ENCODE peak calls at places on chromosomes 11 and 22, in ten cellular contexts. One of them, this sample, is unnamed.

GRCh38 chr11:77082838-77083552 is 16.2 kb downstream of the CAPN5 start:
- DNase-seq in stimulated activated CD4-positive, alpha-beta T cell treated with anti-CD3 and anti-CD28 coated beads, Interleukin-4, amount 100 ng/mL, for 48 hours: peak; percentile 28
- DNase-seq in choroid plexus epithelial cell: peak; percentile 79
- DNase-seq in ureter: peak; percentile 78
- DNase-seq in ELF-1: peak; percentile 59
- DNase-seq in endodermal cell: no peak
- DNase-seq in activated CD8-positive, alpha-beta T cell treated with anti-CD3 and anti-CD28 coated beads for 36 hours: peak; percentile 77
- DNase-seq in PC-3: no peak
- DNase-seq in A549: no peak
- DNase-seq in AG08395: peak; percentile 72
- DNase-seq in this sample: no peak

GRCh38 chr11:110160016-110160415 is 66.8 kb downstream of the ZC3H12C start:
- DNase-seq in stimulated activated CD4-positive, alpha-beta T cell treated with anti-CD3 and anti-CD28 coated beads, Interleukin-4, amount 100 ng/mL, for 48 hours: no peak
- DNase-seq in choroid plexus epithelial cell: peak; percentile 51
- DNase-seq in ureter: no peak
- DNase-seq in ELF-1: no peak
- DNase-seq in endodermal cell: no peak
- DNase-seq in activated CD8-positive, alpha-beta T cell treated with anti-CD3 and anti-CD28 coated beads for 36 hours: no peak
- DNase-seq in PC-3: peak; percentile 37
- DNase-seq in A549: no peak
- DNase-seq in AG08395: no peak
- DNase-seq in this sample: no peak

GRCh38 chr22:38570841-38571364 is 920 bp upstream of the DMC1 start:
- DNase-seq in stimulated activated CD4-positive, alpha-beta T cell treated with anti-CD3 and anti-CD28 coated beads, Interleukin-4, amount 100 ng/mL, for 48 hours: peak; percentile 16
- DNase-seq in choroid plexus epithelial cell: peak; percentile 36
- DNase-seq in ureter: peak; percentile 55
- DNase-seq in ELF-1: no peak
- DNase-seq in endodermal cell: peak; percentile 79
- DNase-seq in activated CD8-positive, alpha-beta T cell treated with anti-CD3 and anti-CD28 coated beads for 36 hours: peak; percentile 60
- DNase-seq in PC-3: peak; percentile 35
- DNase-seq in A549: peak; percentile 28
- DNase-seq in AG08395: peak; percentile 32
- DNase-seq in this sample: no peak

GRCh38 chr11:78651923-78652602 is 77.4 kb upstream of the NARS2 start:
- DNase-seq in stimulated activated CD4-positive, alpha-beta T cell treated with anti-CD3 and anti-CD28 coated beads, Interleukin-4, amount 100 ng/mL, for 48 hours: peak; percentile 58
- DNase-seq in choroid plexus epithelial cell: no peak
- DNase-seq in ureter: no peak
- DNase-seq in ELF-1: no peak
- DNase-seq in endodermal cell: peak; percentile 28
- DNase-seq in activated CD8-positive, alpha-beta T cell treated with anti-CD3 and anti-CD28 coated beads for 36 hours: peak; percentile 78
- DNase-seq in PC-3: no peak
- DNase-seq in A549: no peak
- DNase-seq in AG08395: no peak
- DNase-seq in this sample: no peak

GRCh38 chr22:27867114-27867957 is 51.7 kb downstream of the PITPNB start:
- DNase-seq in stimulated activated CD4-positive, alpha-beta T cell treated with anti-CD3 and anti-CD28 coated beads, Interleukin-4, amount 100 ng/mL, for 48 hours: no peak
- DNase-seq in choroid plexus epithelial cell: peak; percentile 74
- DNase-seq in ureter: no peak
- DNase-seq in ELF-1: no peak
- DNase-seq in endodermal cell: no peak
- DNase-seq in activated CD8-positive, alpha-beta T cell treated with anti-CD3 and anti-CD28 coated beads for 36 hours: peak; percentile 64
- DNase-seq in PC-3: no peak
- DNase-seq in A549: peak; percentile 31
- DNase-seq in AG08395: no peak
- DNase-seq in this sample: no peak

GRCh38 chr11:111982019-111982464 is 43.2 kb upstream of the DLAT start:
- DNase-seq in stimulated activated CD4-positive, alpha-beta T cell treated with anti-CD3 and anti-CD28 coated beads, Interleukin-4, amount 100 ng/mL, for 48 hours: peak; percentile 48
- DNase-seq in choroid plexus epithelial cell: peak; percentile 79
- DNase-seq in ureter: peak; percentile 82
- DNase-seq in ELF-1: peak; percentile 77
- DNase-seq in endodermal cell: peak; percentile 95
- DNase-seq in activated CD8-positive, alpha-beta T cell treated with anti-CD3 and anti-CD28 coated beads for 36 hours: peak; percentile 81
- DNase-seq in PC-3: peak; percentile 84
- DNase-seq in A549: peak; percentile 48
- DNase-seq in AG08395: peak; percentile 33
- DNase-seq in this sample: no peak

GRCh38 chr11:47389577-47390072 is 11.3 kb upstream of the SPI1 start:
- DNase-seq in stimulated activated CD4-positive, alpha-beta T cell treated with anti-CD3 and anti-CD28 coated beads, Interleukin-4, amount 100 ng/mL, for 48 hours: no peak
- DNase-seq in choroid plexus epithelial cell: no peak
- DNase-seq in ureter: no peak
- DNase-seq in ELF-1: no peak
- DNase-seq in endodermal cell: no peak
- DNase-seq in activated CD8-positive, alpha-beta T cell treated with anti-CD3 and anti-CD28 coated beads for 36 hours: no peak
- DNase-seq in PC-3: no peak
- DNase-seq in A549: no peak
- DNase-seq in AG08395: no peak
- DNase-seq in this sample: no peak

GRCh38 chr11:106152013-106152412 is 74.6 kb downstream of the AASDHPPT start:
- DNase-seq in stimulated activated CD4-positive, alpha-beta T cell treated with anti-CD3 and anti-CD28 coated beads, Interleukin-4, amount 100 ng/mL, for 48 hours: no peak
- DNase-seq in choroid plexus epithelial cell: peak; percentile 42
- DNase-seq in ureter: no peak
- DNase-seq in ELF-1: no peak
- DNase-seq in endodermal cell: peak; percentile 49
- DNase-seq in activated CD8-positive, alpha-beta T cell treated with anti-CD3 and anti-CD28 coated beads for 36 hours: no peak
- DNase-seq in PC-3: peak; percentile 58
- DNase-seq in A549: no peak
- DNase-seq in AG08395: no peak
- DNase-seq in this sample: no peak

GRCh38 chr22:17155941-17156340 is 3.1 kb downstream of the HDHD5 start:
- DNase-seq in stimulated activated CD4-positive, alpha-beta T cell treated with anti-CD3 and anti-CD28 coated beads, Interleukin-4, amount 100 ng/mL, for 48 hours: no peak
- DNase-seq in choroid plexus epithelial cell: no peak
- DNase-seq in ureter: no peak
- DNase-seq in ELF-1: no peak
- DNase-seq in endodermal cell: no peak
- DNase-seq in activated CD8-positive, alpha-beta T cell treated with anti-CD3 and anti-CD28 coated beads for 36 hours: no peak
- DNase-seq in PC-3: no peak
- DNase-seq in A549: no peak
- DNase-seq in AG08395: no peak
- DNase-seq in this sample: no peak

GRCh38 chr11:86743223-86744118 is 56.9 kb upstream of the PRSS23 start:
- DNase-seq in stimulated activated CD4-positive, alpha-beta T cell treated with anti-CD3 and anti-CD28 coated beads, Interleukin-4, amount 100 ng/mL, for 48 hours: peak; percentile 47
- DNase-seq in choroid plexus epithelial cell: peak; percentile 96
- DNase-seq in ureter: peak; percentile 56
- DNase-seq in ELF-1: peak; percentile 48
- DNase-seq in endodermal cell: no peak
- DNase-seq in activated CD8-positive, alpha-beta T cell treated with anti-CD3 and anti-CD28 coated beads for 36 hours: peak; percentile 63
- DNase-seq in PC-3: peak; percentile 95
- DNase-seq in A549: peak; percentile 94
- DNase-seq in AG08395: peak; percentile 84
- DNase-seq in this sample: peak; percentile 89

GRCh38 chr11:62504158-62504973 is 42.2 kb downstream of the AHNAK start:
- DNase-seq in stimulated activated CD4-positive, alpha-beta T cell treated with anti-CD3 and anti-CD28 coated beads, Interleukin-4, amount 100 ng/mL, for 48 hours: no peak
- DNase-seq in choroid plexus epithelial cell: no peak
- DNase-seq in ureter: no peak
- DNase-seq in ELF-1: peak; percentile 79
- DNase-seq in endodermal cell: peak; percentile 72
- DNase-seq in activated CD8-positive, alpha-beta T cell treated with anti-CD3 and anti-CD28 coated beads for 36 hours: no peak
- DNase-seq in PC-3: no peak
- DNase-seq in A549: no peak
- DNase-seq in AG08395: no peak
- DNase-seq in this sample: no peak

GRCh38 chr22:36935694-36936093 is 22.3 kb downstream of the CSF2RB start:
- DNase-seq in stimulated activated CD4-positive, alpha-beta T cell treated with anti-CD3 and anti-CD28 coated beads, Interleukin-4, amount 100 ng/mL, for 48 hours: no peak
- DNase-seq in choroid plexus epithelial cell: no peak
- DNase-seq in ureter: no peak
- DNase-seq in ELF-1: no peak
- DNase-seq in endodermal cell: no peak
- DNase-seq in activated CD8-positive, alpha-beta T cell treated with anti-CD3 and anti-CD28 coated beads for 36 hours: no peak
- DNase-seq in PC-3: no peak
- DNase-seq in A549: no peak
- DNase-seq in AG08395: no peak
- DNase-seq in this sample: no peak

GRCh38 chr11:16278273-16278672 is 78.1 kb downstream of the SOX6 start:
- DNase-seq in stimulated activated CD4-positive, alpha-beta T cell treated with anti-CD3 and anti-CD28 coated beads, Interleukin-4, amount 100 ng/mL, for 48 hours: no peak
- DNase-seq in choroid plexus epithelial cell: no peak
- DNase-seq in ureter: no peak
- DNase-seq in ELF-1: no peak
- DNase-seq in endodermal cell: no peak
- DNase-seq in activated CD8-positive, alpha-beta T cell treated with anti-CD3 and anti-CD28 coated beads for 36 hours: no peak
- DNase-seq in PC-3: no peak
- DNase-seq in A549: no peak
- DNase-seq in AG08395: no peak
- DNase-seq in this sample: no peak

GRCh38 chr11:36452231-36452630 is 57.8 kb downstream of the TRAF6 start:
- DNase-seq in stimulated activated CD4-positive, alpha-beta T cell treated with anti-CD3 and anti-CD28 coated beads, Interleukin-4, amount 100 ng/mL, for 48 hours: no peak
- DNase-seq in choroid plexus epithelial cell: no peak
- DNase-seq in ureter: no peak
- DNase-seq in ELF-1: no peak
- DNase-seq in endodermal cell: no peak
- DNase-seq in activated CD8-positive, alpha-beta T cell treated with anti-CD3 and anti-CD28 coated beads for 36 hours: peak; percentile 49
- DNase-seq in PC-3: no peak
- DNase-seq in A549: no peak
- DNase-seq in AG08395: peak; percentile 40
- DNase-seq in this sample: no peak

GRCh38 chr11:11620251-11620965 is 1.4 kb downstream of the GALNT18 start:
- DNase-seq in stimulated activated CD4-positive, alpha-beta T cell treated with anti-CD3 and anti-CD28 coated beads, Interleukin-4, amount 100 ng/mL, for 48 hours: no peak
- DNase-seq in choroid plexus epithelial cell: no peak
- DNase-seq in ureter: peak; percentile 62
- DNase-seq in ELF-1: peak; percentile 68
- DNase-seq in endodermal cell: peak; percentile 86
- DNase-seq in activated CD8-positive, alpha-beta T cell treated with anti-CD3 and anti-CD28 coated beads for 36 hours: peak; percentile 20
- DNase-seq in PC-3: peak; percentile 60
- DNase-seq in A549: peak; percentile 58
- DNase-seq in AG08395: peak; percentile 7
- DNase-seq in this sample: no peak

GRCh38 chr11:113550179-113550578 is 75.0 kb upstream of the DRD2 start:
- DNase-seq in stimulated activated CD4-positive, alpha-beta T cell treated with anti-CD3 and anti-CD28 coated beads, Interleukin-4, amount 100 ng/mL, for 48 hours: no peak
- DNase-seq in choroid plexus epithelial cell: no peak
- DNase-seq in ureter: no peak
- DNase-seq in ELF-1: peak; percentile 85
- DNase-seq in endodermal cell: peak; percentile 37
- DNase-seq in activated CD8-positive, alpha-beta T cell treated with anti-CD3 and anti-CD28 coated beads for 36 hours: no peak
- DNase-seq in PC-3: no peak
- DNase-seq in A549: no peak
- DNase-seq in AG08395: no peak
- DNase-seq in this sample: no peak

GRCh38 chr22:32005453-32005852 is 37.6 kb upstream of the SLC5A1 start:
- DNase-seq in stimulated activated CD4-positive, alpha-beta T cell treated with anti-CD3 and anti-CD28 coated beads, Interleukin-4, amount 100 ng/mL, for 48 hours: no peak
- DNase-seq in choroid plexus epithelial cell: peak; percentile 60
- DNase-seq in ureter: no peak
- DNase-seq in ELF-1: peak; percentile 10
- DNase-seq in endodermal cell: no peak
- DNase-seq in activated CD8-positive, alpha-beta T cell treated with anti-CD3 and anti-CD28 coated beads for 36 hours: no peak
- DNase-seq in PC-3: peak; percentile 66
- DNase-seq in A549: peak; percentile 40
- DNase-seq in AG08395: peak; percentile 15
- DNase-seq in this sample: no peak

GRCh38 chr11:23021287-23021863 is 161.1 kb upstream of the CCDC179 start:
- DNase-seq in stimulated activated CD4-positive, alpha-beta T cell treated with anti-CD3 and anti-CD28 coated beads, Interleukin-4, amount 100 ng/mL, for 48 hours: no peak
- DNase-seq in choroid plexus epithelial cell: peak; percentile 66
- DNase-seq in ureter: no peak
- DNase-seq in ELF-1: peak; percentile 52
- DNase-seq in endodermal cell: peak; percentile 67
- DNase-seq in activated CD8-positive, alpha-beta T cell treated with anti-CD3 and anti-CD28 coated beads for 36 hours: peak; percentile 13
- DNase-seq in PC-3: peak; percentile 56
- DNase-seq in A549: peak; percentile 12
- DNase-seq in AG08395: peak; percentile 69
- DNase-seq in this sample: no peak

GRCh38 chr22:44885806-44886360 is 123.9 kb downstream of the PHF21B start:
- DNase-seq in stimulated activated CD4-positive, alpha-beta T cell treated with anti-CD3 and anti-CD28 coated beads, Interleukin-4, amount 100 ng/mL, for 48 hours: no peak
- DNase-seq in choroid plexus epithelial cell: no peak
- DNase-seq in ureter: no peak
- DNase-seq in ELF-1: no peak
- DNase-seq in endodermal cell: peak; percentile 22
- DNase-seq in activated CD8-positive, alpha-beta T cell treated with anti-CD3 and anti-CD28 coated beads for 36 hours: no peak
- DNase-seq in PC-3: no peak
- DNase-seq in A549: no peak
- DNase-seq in AG08395: no peak
- DNase-seq in this sample: no peak

GRCh38 chr11:95795627-95796308 is 5.5 kb downstream of the CEP57 start:
- DNase-seq in stimulated activated CD4-positive, alpha-beta T cell treated with anti-CD3 and anti-CD28 coated beads, Interleukin-4, amount 100 ng/mL, for 48 hours: no peak
- DNase-seq in choroid plexus epithelial cell: no peak
- DNase-seq in ureter: no peak
- DNase-seq in ELF-1: no peak
- DNase-seq in endodermal cell: no peak
- DNase-seq in activated CD8-positive, alpha-beta T cell treated with anti-CD3 and anti-CD28 coated beads for 36 hours: no peak
- DNase-seq in PC-3: no peak
- DNase-seq in A549: no peak
- DNase-seq in AG08395: no peak
- DNase-seq in this sample: no peak

GRCh38 chr22:34111210-34111824 is 191.0 kb upstream of the LARGE1 start:
- DNase-seq in stimulated activated CD4-positive, alpha-beta T cell treated with anti-CD3 and anti-CD28 coated beads, Interleukin-4, amount 100 ng/mL, for 48 hours: no peak
- DNase-seq in choroid plexus epithelial cell: peak; percentile 41
- DNase-seq in ureter: peak; percentile 48
- DNase-seq in ELF-1: peak; percentile 30
- DNase-seq in endodermal cell: peak; percentile 83
- DNase-seq in activated CD8-positive, alpha-beta T cell treated with anti-CD3 and anti-CD28 coated beads for 36 hours: peak; percentile 9
- DNase-seq in PC-3: peak; percentile 3
- DNase-seq in A549: peak; percentile 22
- DNase-seq in AG08395: peak; percentile 50
- DNase-seq in this sample: no peak

GRCh38 chr22:23180301-23180892 is at the start of gene BCR:
- DNase-seq in stimulated activated CD4-positive, alpha-beta T cell treated with anti-CD3 and anti-CD28 coated beads, Interleukin-4, amount 100 ng/mL, for 48 hours: peak; percentile 51
- DNase-seq in choroid plexus epithelial cell: peak; percentile 75
- DNase-seq in ureter: no peak
- DNase-seq in ELF-1: peak; percentile 45
- DNase-seq in endodermal cell: peak; percentile 82
- DNase-seq in activated CD8-positive, alpha-beta T cell treated with anti-CD3 and anti-CD28 coated beads for 36 hours: peak; percentile 61
- DNase-seq in PC-3: peak; percentile 65
- DNase-seq in A549: peak; percentile 42
- DNase-seq in AG08395: peak; percentile 89
- DNase-seq in this sample: no peak

GRCh38 chr11:62431171-62431895 is 12.5 kb downstream of the SCGB1A1 start:
- DNase-seq in stimulated activated CD4-positive, alpha-beta T cell treated with anti-CD3 and anti-CD28 coated beads, Interleukin-4, amount 100 ng/mL, for 48 hours: no peak
- DNase-seq in choroid plexus epithelial cell: peak; percentile 79
- DNase-seq in ureter: no peak
- DNase-seq in ELF-1: no peak
- DNase-seq in endodermal cell: no peak
- DNase-seq in activated CD8-positive, alpha-beta T cell treated with anti-CD3 and anti-CD28 coated beads for 36 hours: no peak
- DNase-seq in PC-3: peak; percentile 60
- DNase-seq in A549: peak; percentile 42
- DNase-seq in AG08395: peak; percentile 58
- DNase-seq in this sample: peak; percentile 72

GRCh38 chr11:73167555-73167954 is 25.4 kb upstream of the FCHSD2 start:
- DNase-seq in stimulated activated CD4-positive, alpha-beta T cell treated with anti-CD3 and anti-CD28 coated beads, Interleukin-4, amount 100 ng/mL, for 48 hours: no peak
- DNase-seq in choroid plexus epithelial cell: no peak
- DNase-seq in ureter: no peak
- DNase-seq in ELF-1: no peak
- DNase-seq in endodermal cell: no peak
- DNase-seq in activated CD8-positive, alpha-beta T cell treated with anti-CD3 and anti-CD28 coated beads for 36 hours: no peak
- DNase-seq in PC-3: no peak
- DNase-seq in A549: no peak
- DNase-seq in AG08395: no peak
- DNase-seq in this sample: no peak

GRCh38 chr11:60871378-60872061 is 4.2 kb downstream of the ZP1 start:
- DNase-seq in stimulated activated CD4-positive, alpha-beta T cell treated with anti-CD3 and anti-CD28 coated beads, Interleukin-4, amount 100 ng/mL, for 48 hours: no peak
- DNase-seq in choroid plexus epithelial cell: peak; percentile 77
- DNase-seq in ureter: no peak
- DNase-seq in ELF-1: no peak
- DNase-seq in endodermal cell: peak; percentile 61
- DNase-seq in activated CD8-positive, alpha-beta T cell treated with anti-CD3 and anti-CD28 coated beads for 36 hours: peak; percentile 52
- DNase-seq in PC-3: no peak
- DNase-seq in A549: no peak
- DNase-seq in AG08395: peak; percentile 50
- DNase-seq in this sample: no peak

GRCh38 chr11:30017467-30017895 is 651 bp upstream of the KCNA4 start:
- DNase-seq in stimulated activated CD4-positive, alpha-beta T cell treated with anti-CD3 and anti-CD28 coated beads, Interleukin-4, amount 100 ng/mL, for 48 hours: no peak
- DNase-seq in choroid plexus epithelial cell: no peak
- DNase-seq in ureter: no peak
- DNase-seq in ELF-1: peak; percentile 78
- DNase-seq in endodermal cell: peak; percentile 74
- DNase-seq in activated CD8-positive, alpha-beta T cell treated with anti-CD3 and anti-CD28 coated beads for 36 hours: no peak
- DNase-seq in PC-3: no peak
- DNase-seq in A549: no peak
- DNase-seq in AG08395: no peak
- DNase-seq in this sample: no peak

GRCh38 chr11:45994421-45995341 is 72.2 kb downstream of the LARGE2 start:
- DNase-seq in stimulated activated CD4-positive, alpha-beta T cell treated with anti-CD3 and anti-CD28 coated beads, Interleukin-4, amount 100 ng/mL, for 48 hours: no peak
- DNase-seq in choroid plexus epithelial cell: peak; percentile 52
- DNase-seq in ureter: no peak
- DNase-seq in ELF-1: peak; percentile 50
- DNase-seq in endodermal cell: peak; percentile 84
- DNase-seq in activated CD8-positive, alpha-beta T cell treated with anti-CD3 and anti-CD28 coated beads for 36 hours: no peak
- DNase-seq in PC-3: no peak
- DNase-seq in A549: no peak
- DNase-seq in AG08395: no peak
- DNase-seq in this sample: peak; percentile 53

GRCh38 chr11:33779849-33780528 is 5.7 kb upstream of the FBXO3 start:
- DNase-seq in stimulated activated CD4-positive, alpha-beta T cell treated with anti-CD3 and anti-CD28 coated beads, Interleukin-4, amount 100 ng/mL, for 48 hours: no peak
- DNase-seq in choroid plexus epithelial cell: peak; percentile 92
- DNase-seq in ureter: no peak
- DNase-seq in ELF-1: peak; percentile 17
- DNase-seq in endodermal cell: peak; percentile 57
- DNase-seq in activated CD8-positive, alpha-beta T cell treated with anti-CD3 and anti-CD28 coated beads for 36 hours: no peak
- DNase-seq in PC-3: no peak
- DNase-seq in A549: no peak
- DNase-seq in AG08395: peak; percentile 84
- DNase-seq in this sample: no peak

This sample was measured in AG04449.